ENCODE peak calls at places on chromosomes 5 and 9, in ten cellular contexts. N is foreskin fibroblast, B is sigmoid colon, R is AG09309, H is progenitor cell of endocrine pancreas, O is heart right ventricle, Z is fibroblast of mammary gland, K is stomach, E is neural crest cell, L is HFFc6. W is an unnamed sample.

GRCh38 chr9:116027511-116027910 is 126.1 kb upstream of the PAPPA start:
- DNase-seq in E (no peak), B (no peak), N (peak), O (no peak), L (peak), Z (peak), K (no peak), R (peak), H (no peak), W (no peak)

GRCh38 chr9:107542401-107542800 is 52.8 kb upstream of the KLF4 start:
- DNase-seq in E (no peak), L (no peak), Z (peak), R (no peak), K (no peak), B (no peak), H (no peak), O (no peak), N (no peak), W (no peak)

GRCh38 chr5:36719266-36719665 is 112.9 kb downstream of the SLC1A3 start:
- DNase-seq in R (no peak), O (no peak), N (no peak), B (no peak), K (no peak), E (no peak), H (no peak), Z (no peak), L (no peak), W (no peak)

GRCh38 chr5:95803271-95804148 is 19.0 kb downstream of the GLRX start:
- DNase-seq in N (peak), E (no peak), H (no peak), K (peak), L (peak), R (no peak), B (no peak), Z (no peak), O (no peak), W (no peak)

GRCh38 chr9:114410910-114411309 is 23.1 kb upstream of the AKNA start:
- DNase-seq in R (no peak), H (no peak), L (no peak), Z (no peak), B (no peak), O (no peak), N (no peak), K (no peak), E (no peak), W (no peak)

GRCh38 chr9:98808411-98808815 is 943 bp downstream of the GALNT12 start:
- DNase-seq in Z (no peak), O (no peak), L (no peak), R (no peak), B (peak), E (no peak), K (peak), H (no peak), N (no peak), W (no peak)

GRCh38 chr5:166722939-166723338 is 1568.5 kb upstream of the WWC1 start:
- DNase-seq in K (no peak), O (no peak), Z (peak), R (no peak), H (no peak), L (no peak), E (no peak), B (no peak), N (peak), W (no peak)

GRCh38 chr9:21831841-21832509 is 29.5 kb downstream of the MTAP start:
- DNase-seq in O (no peak), H (no peak), Z (peak), E (no peak), K (no peak), R (peak), N (peak), L (peak), B (no peak), W (no peak)

GRCh38 chr9:78989031-78989658 is 582.6 kb upstream of the TLE4 start:
- DNase-seq in E (no peak), B (no peak), Z (no peak), R (no peak), N (no peak), O (no peak), L (no peak), H (no peak), K (no peak), W (no peak)

GRCh38 chr5:107352576-107352975 is 318.2 kb downstream of the EFNA5 start:
- DNase-seq in Z (no peak), B (no peak), K (no peak), E (no peak), R (no peak), H (no peak), N (no peak), L (no peak), O (no peak), W (no peak)

GRCh38 chr9:5231212-5231611 is at the start of gene INSL4:
- DNase-seq in H (no peak), E (no peak), O (no peak), K (no peak), L (peak), Z (peak), R (no peak), B (no peak), N (peak), W (no peak)

GRCh38 chr9:16519001-16519400 is 351.5 kb downstream of the BNC2 start:
- DNase-seq in O (no peak), B (no peak), E (no peak), N (no peak), K (no peak), R (no peak), H (no peak), Z (no peak), L (no peak), W (no peak)

GRCh38 chr5:143641549-143641955 is 170.4 kb upstream of the HMHB1 start:
- DNase-seq in O (no peak), H (no peak), E (no peak), R (no peak), B (no peak), L (no peak), K (no peak), N (no peak), Z (peak), W (no peak)

GRCh38 chr9:94097788-94098413 is 13.6 kb downstream of the PTPDC1 start:
- DNase-seq in O (no peak), Z (peak), L (peak), R (peak), N (peak), B (peak), H (no peak), E (no peak), K (no peak), W (no peak)

GRCh38 chr9:26245072-26245471 is 566.8 kb upstream of the TUSC1 start:
- DNase-seq in K (no peak), B (no peak), Z (peak), E (no peak), H (no peak), O (no peak), N (no peak), L (no peak), R (no peak), W (no peak)

GRCh38 chr5:9927521-9927997 is 297.4 kb upstream of the TAS2R1 start:
- DNase-seq in Z (peak), L (peak), E (no peak), K (no peak), R (no peak), O (no peak), B (no peak), H (no peak), N (no peak), W (no peak)

GRCh38 chr5:62653001-62653863 is 74.6 kb downstream of the LRRC70 start:
- DNase-seq in B (no peak), N (no peak), E (no peak), O (no peak), K (no peak), L (no peak), Z (no peak), R (no peak), H (no peak), W (no peak)

DNA sequence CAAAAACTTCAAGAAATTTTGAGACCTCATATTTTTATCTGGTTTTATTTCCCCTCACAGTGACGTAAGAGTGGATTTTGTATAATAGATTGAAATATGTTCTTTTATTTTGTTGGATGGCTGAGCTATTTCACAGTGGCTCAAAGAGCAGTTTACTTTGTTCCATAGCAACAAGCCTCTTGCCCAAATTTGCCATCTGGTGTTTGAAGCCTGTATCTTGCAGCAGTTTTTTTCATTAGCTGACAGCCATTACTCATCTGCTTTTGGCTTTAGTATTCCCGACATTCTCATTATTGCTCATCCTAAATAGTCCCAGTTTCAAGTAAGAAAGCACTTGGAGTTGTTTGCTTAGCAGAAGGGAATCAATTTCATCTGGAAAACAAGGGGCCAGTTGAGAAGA is 36.3 kb downstream of the GDA start:
- DNase-seq in R (peak), N (no peak), H (no peak), B (no peak), O (no peak), L (peak), K (no peak), Z (peak), E (no peak), W (no peak)
- TF ChIP-seq CTCF in R (no peak), N (no peak), H (no peak), B (no peak), O (no peak), L (no peak), K (no peak), Z (no peak), E (no peak), W (no peak)

GRCh38 chr5:134851307-134851923 is 5.6 kb downstream of the C5orf24 start:
- DNase-seq in E (no peak), H (no peak), Z (peak), K (no peak), O (no peak), B (no peak), R (no peak), N (peak), L (peak), W (no peak)
- TF ChIP-seq CTCF in E (peak), H (peak), Z (peak), K (no peak), O (no peak), B (no peak), R (peak), N (peak), L (peak), W (no peak)

DNA sequence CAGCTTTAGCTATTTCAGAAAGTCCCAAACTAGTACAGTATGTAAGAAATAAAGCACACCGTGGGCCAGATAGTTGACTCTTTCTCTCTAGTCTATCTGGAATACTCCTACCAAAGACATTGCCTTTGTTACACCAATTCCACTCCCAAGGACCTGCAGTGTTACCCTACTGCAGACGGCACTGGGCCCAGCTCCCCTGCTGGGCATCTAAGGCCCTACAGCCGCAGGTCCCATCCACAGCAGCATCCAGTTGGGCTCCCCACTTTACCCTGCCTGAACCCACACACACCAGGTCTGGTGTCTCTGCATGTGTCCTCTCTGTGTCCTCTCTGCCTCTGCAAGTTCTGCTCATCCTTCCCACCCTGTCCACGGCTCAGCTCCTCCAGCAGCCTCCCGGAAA is 22.5 kb downstream of the TNIP1 start:
- DNase-seq in O (no peak), R (no peak), N (no peak), B (no peak), H (no peak), E (no peak), K (no peak), Z (no peak), L (no peak), W (no peak)
- TF ChIP-seq CTCF in O (no peak), R (no peak), N (peak), B (no peak), H (no peak), E (peak), K (no peak), Z (peak), L (peak), W (peak)

DNA sequence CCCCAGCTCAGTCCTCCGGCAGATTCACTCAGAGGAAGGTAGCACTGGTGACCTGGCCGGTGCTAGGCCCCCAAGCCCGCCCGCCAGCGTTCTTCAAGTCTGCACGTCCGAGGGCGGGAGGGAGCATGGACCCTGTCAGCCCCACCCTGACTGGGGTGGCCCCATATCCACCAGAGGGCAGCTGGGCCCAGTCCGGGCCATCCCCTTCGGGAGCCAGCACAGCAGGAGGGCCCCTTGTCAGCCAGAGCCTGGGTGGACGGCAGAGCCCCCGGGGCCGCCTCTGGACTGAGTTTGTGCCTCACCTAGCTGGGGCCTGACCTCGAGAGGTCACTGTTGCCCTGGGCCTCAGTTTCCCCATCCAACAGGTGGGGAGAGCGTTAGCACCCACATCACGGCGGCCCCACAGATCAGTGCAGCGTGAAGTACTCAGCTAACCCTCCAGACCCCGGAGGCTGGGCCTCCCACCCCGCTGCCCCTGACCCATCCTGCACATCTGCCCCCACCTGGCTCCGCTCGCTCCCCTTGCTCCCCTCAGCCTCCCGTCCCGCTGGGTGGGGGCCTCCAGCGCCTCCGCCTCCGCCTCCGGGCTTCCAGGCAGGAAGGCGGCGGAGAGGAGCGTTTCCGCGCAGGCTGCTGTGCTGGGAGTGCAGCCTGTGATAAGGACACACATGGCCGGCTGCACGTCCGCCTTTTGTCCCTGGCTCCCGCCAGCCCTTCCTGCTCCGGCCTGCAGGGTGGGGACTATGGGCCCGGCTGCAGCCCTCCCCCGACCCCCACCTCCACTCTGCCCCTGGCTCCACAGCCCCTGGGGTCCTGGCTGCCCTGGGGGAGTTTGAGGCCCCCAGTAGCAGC is 16.6 kb upstream of the EGFL7 start:
- DNase-seq in K (peak), L (no peak), H (no peak), Z (no peak), E (no peak), R (no peak), N (no peak), B (no peak), O (peak), W (peak)
- TF ChIP-seq CTCF in K (no peak), L (no peak), H (no peak), Z (no peak), E (no peak), R (no peak), N (no peak), B (no peak), O (peak), W (no peak)

GRCh38 chr5:104800440-104801048 is 1238.0 kb upstream of the NUDT12 start:
- DNase-seq in R (no peak), H (no peak), Z (peak), N (no peak), B (no peak), O (no peak), L (no peak), E (no peak), K (no peak), W (no peak)
- TF ChIP-seq CTCF in R (no peak), H (peak), Z (peak), N (no peak), B (no peak), O (no peak), L (no peak), E (peak), K (no peak), W (peak)

DNA sequence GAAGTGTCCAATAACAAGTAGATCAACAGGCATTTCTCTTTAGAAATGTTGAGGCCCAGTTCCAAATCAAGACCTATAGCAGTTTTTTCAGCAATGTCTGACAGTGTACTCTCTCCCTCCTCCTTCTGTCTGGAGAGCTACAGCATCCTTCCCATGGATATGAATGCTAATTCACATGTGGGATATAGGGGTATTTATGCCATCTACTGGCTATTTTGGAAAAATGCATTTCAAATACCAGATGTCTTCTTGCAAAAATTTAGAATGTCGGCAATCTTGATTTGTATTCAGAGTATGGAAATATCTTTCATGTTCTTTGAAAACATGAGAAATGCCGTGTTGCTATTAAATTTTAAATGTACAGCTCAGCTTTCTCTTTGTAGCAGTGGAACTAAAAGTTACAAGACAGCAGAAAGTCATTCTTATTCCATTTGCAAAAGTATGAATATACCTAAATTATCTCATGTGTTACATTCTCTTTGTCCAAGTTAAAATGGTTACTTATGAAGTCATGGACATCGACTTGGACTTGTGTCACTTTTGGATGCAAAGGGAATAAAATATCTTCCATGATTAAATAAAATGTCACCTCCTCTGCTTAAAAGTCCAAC is 647.8 kb downstream of the TAF11L14 start:
- DNase-seq in R (peak), O (no peak), N (peak), L (peak), B (no peak), K (no peak), H (no peak), Z (peak), E (no peak), W (no peak)
- TF ChIP-seq CTCF in R (peak), O (peak), N (peak), L (peak), B (no peak), K (no peak), H (peak), Z (peak), E (peak), W (peak)